ENCODE peak calls at places on chromosomes 11 and 22, in six cellular contexts. Q is tibial artery; J is stimulated activated CD4-positive, alpha-beta T cell treated with anti-CD3 and anti-CD28 coated beads, Interleukin-2, amount 100 ng/mL, for 48 hours; D is prostate gland; T is HFFc6; I is cardiac fibroblast. K is an unnamed sample.

GRCh38 chr11:128522943-128523518 is 64.3 kb downstream of the ETS1 start:
- DNase-seq in J (peak), I (no peak), T (no peak), Q (no peak), D (no peak), K (no peak)

GRCh38 chr11:94036096-94036495 is 14.9 kb downstream of the HEPHL1 start:
- DNase-seq in D (no peak), T (no peak), J (no peak), Q (no peak), I (no peak), K (no peak)

GRCh38 chr11:61747389-61748285 is 4.8 kb upstream of the MYRF start:
- DNase-seq in I (peak), D (peak), T (peak), Q (peak), J (peak), K (peak)

GRCh38 chr22:23073506-23074229 is 3.3 kb downstream of the GNAZ start:
- DNase-seq in I (no peak), T (no peak), D (no peak), Q (no peak), J (no peak), K (no peak)

GRCh38 chr22:49543876-49544275 is 283.8 kb downstream of the BRD1 start:
- DNase-seq in Q (peak), J (no peak), I (no peak), D (no peak), T (no peak), K (no peak)

GRCh38 chr11:62068730-62069129 is 55.1 kb upstream of the INCENP start:
- DNase-seq in Q (no peak), D (no peak), I (no peak), T (no peak), J (no peak), K (no peak)

GRCh38 chr11:27313157-27313821 is 49.7 kb downstream of the CCDC34 start:
- DNase-seq in Q (no peak), I (no peak), J (no peak), D (no peak), T (peak), K (no peak)

GRCh38 chr11:62689421-62690183 is at the start of gene LRRN4CL:
- DNase-seq in D (no peak), J (no peak), Q (peak), I (peak), T (peak), K (no peak)

GRCh38 chr11:124837491-124837856 is 27.8 kb upstream of the ROBO3 start:
- DNase-seq in J (no peak), Q (no peak), D (no peak), I (peak), T (peak), K (no peak)

GRCh38 chr11:44536779-44537516 is 28.5 kb upstream of the CD82 start:
- DNase-seq in D (no peak), T (no peak), I (no peak), J (no peak), Q (no peak), K (no peak)

GRCh38 chr11:117094776-117095175 is 3.5 kb downstream of the SIK3 start:
- DNase-seq in D (no peak), I (peak), Q (no peak), T (no peak), J (no peak), K (no peak)

GRCh38 chr11:90468923-90469322 is 246.1 kb upstream of the CHORDC1 start:
- DNase-seq in D (no peak), Q (no peak), T (no peak), I (no peak), J (no peak), K (no peak)

GRCh38 chr11:15707971-15708370 is 593.2 kb downstream of the INSC start:
- DNase-seq in D (peak), I (peak), Q (peak), J (no peak), T (no peak), K (peak)

GRCh38 chr11:96708469-96708868 is 318.7 kb downstream of the JRKL start:
- DNase-seq in I (no peak), D (no peak), T (no peak), J (no peak), Q (no peak), K (no peak)

GRCh38 chr11:23112390-23112789 is 252.1 kb upstream of the CCDC179 start:
- DNase-seq in I (no peak), Q (no peak), D (no peak), J (no peak), T (no peak), K (no peak)

GRCh38 chr11:113465786-113466185 is 9.4 kb downstream of the DRD2 start:
- DNase-seq in T (no peak), D (no peak), I (no peak), J (no peak), Q (no peak), K (no peak)

K was measured in breast epithelium.